ENCODE peak calls at places on chromosomes 12 and 14, in five cellular contexts. W, P, M, O and U are unnamed samples.

GRCh38 chr14:61444215-61444768 is 122.9 kb downstream of the PRKCH start:
- DNase-seq in O (no peak), W (no peak), M (no peak), P (no peak), U (no peak)

GRCh38 chr14:32779845-32780244 is 158.8 kb upstream of the NPAS3 start:
- DNase-seq in W (no peak), P (no peak), O (no peak), M (no peak), U (no peak)

GRCh38 chr14:99571303-99571986 is 32.6 kb downstream of the CCDC85C start:
- DNase-seq in P (no peak), O (no peak), W (no peak), M (peak), U (no peak)

GRCh38 chr12:99087278-99087677 is 442.2 kb downstream of the APAF1 start:
- DNase-seq in M (peak), P (no peak), O (no peak), W (no peak), U (no peak)

GRCh38 chr14:20262642-20263128 is 23.6 kb downstream of the OR11H4 start:
- DNase-seq in M (no peak), P (no peak), O (peak), W (no peak), U (no peak)

GRCh38 chr14:50061664-50062437 is 54.5 kb downstream of the VCPKMT start:
- DNase-seq in P (no peak), M (no peak), W (no peak), O (peak), U (no peak)

GRCh38 chr14:86091811-86092210 is 561.9 kb downstream of the FLRT2 start:
- DNase-seq in M (no peak), O (no peak), W (no peak), P (no peak), U (no peak)

GRCh38 chr12:49892084-49892731 is 11.5 kb downstream of the FAIM2 start:
- DNase-seq in M (no peak), W (no peak), O (no peak), P (no peak), U (no peak)

GRCh38 chr12:778615-779014 is 26.2 kb downstream of the WNK1 start:
- DNase-seq in O (no peak), P (no peak), W (no peak), M (no peak), U (no peak)

GRCh38 chr12:66011731-66012130 is 118.8 kb downstream of the LLPH start:
- DNase-seq in M (no peak), P (no peak), O (no peak), W (no peak), U (no peak)

GRCh38 chr14:55451950-55452349 is 11.5 kb upstream of the TBPL2 start:
- DNase-seq in W (no peak), P (no peak), O (no peak), M (no peak), U (no peak)

GRCh38 chr14:27236601-27237000 is 638.8 kb upstream of the NOVA1 start:
- DNase-seq in W (no peak), M (no peak), P (no peak), O (no peak), U (no peak)

GRCh38 chr14:103384450-103385152 is 614 bp upstream of the MARK3 start:
- DNase-seq in W (peak), O (no peak), P (no peak), M (no peak), U (no peak)

GRCh38 chr14:104337381-104337780 is 199.0 kb downstream of the KIF26A start:
- DNase-seq in P (no peak), O (peak), W (no peak), M (no peak), U (no peak)

GRCh38 chr12:133204264-133204603 is 22.9 kb downstream of the ZNF268 start:
- DNase-seq in M (no peak), O (no peak), W (no peak), P (no peak), U (no peak)